ENCODE peak calls at places on chromosomes 13 and 19, in six cellular contexts. Z is psoas muscle, Y is cardiac muscle cell, T is fibroblast of villous mesenchyme, L is choroid plexus epithelial cell, V is neural progenitor cell. F is an unnamed sample.

GRCh38 chr19:30888937-30889336 is 460.3 kb downstream of the TSHZ3 start:
- DNase-seq in Z (no peak), Y (no peak), T (no peak), L (no peak), V (no peak), F (no peak)

GRCh38 chr13:29436291-29436690 is 159.2 kb downstream of the SLC7A1 start:
- DNase-seq in Z (no peak), Y (no peak), T (peak), L (peak), V (no peak), F (peak)

GRCh38 chr13:101146101-101146898 is 270.0 kb downstream of the NALCN start:
- DNase-seq in Z (no peak), Y (no peak), T (no peak), L (no peak), V (no peak), F (no peak)

GRCh38 chr19:45254044-45254531 is 3.0 kb downstream of the MARK4 start:
- DNase-seq in Z (no peak), Y (no peak), T (no peak), L (no peak), V (no peak), F (no peak)

GRCh38 chr19:28012361-28012760 is 1200.6 kb downstream of the UQCRFS1 start:
- DNase-seq in Z (no peak), Y (peak), T (no peak), L (no peak), V (peak), F (no peak)

GRCh38 chr13:93730780-93731179 is 504.2 kb downstream of the GPC6 start:
- DNase-seq in Z (no peak), Y (no peak), T (peak), L (peak), V (no peak), F (no peak)

GRCh38 chr19:18112989-18113478 is 15.5 kb downstream of the MAST3 start:
- DNase-seq in Z (peak), Y (peak), T (peak), L (peak), V (peak), F (peak)

GRCh38 chr19:33345163-33345562 is 28.3 kb upstream of the CEBPG start:
- DNase-seq in Z (no peak), Y (no peak), T (no peak), L (no peak), V (no peak), F (no peak)

GRCh38 chr13:41547253-41548000 is 90.1 kb downstream of the RGCC start:
- DNase-seq in Z (peak), Y (no peak), T (peak), L (peak), V (no peak), F (peak)

GRCh38 chr13:30409911-30410704 is 12.2 kb upstream of the UBE2L5 start:
- DNase-seq in Z (no peak), Y (no peak), T (peak), L (peak), V (no peak), F (peak)

GRCh38 chr13:113916330-113916815 is 52.5 kb upstream of the GAS6 start:
- DNase-seq in Z (no peak), Y (no peak), T (peak), L (peak), V (no peak), F (peak)

GRCh38 chr13:83048419-83048818 is 833.9 kb downstream of the SLITRK1 start:
- DNase-seq in Z (no peak), Y (no peak), T (no peak), L (peak), V (no peak), F (peak)

GRCh38 chr13:99367663-99368448 is 60.7 kb upstream of the GPR183 start:
- DNase-seq in Z (no peak), Y (no peak), T (peak), L (no peak), V (no peak), F (no peak)

GRCh38 chr19:45344621-45345505 is 4.3 kb downstream of the KLC3 start:
- DNase-seq in Z (no peak), Y (no peak), T (no peak), L (no peak), V (no peak), F (no peak)

GRCh38 chr13:94878721-94879120 is 166.4 kb upstream of the SOX21 start:
- DNase-seq in Z (no peak), Y (no peak), T (no peak), L (no peak), V (no peak), F (no peak)

GRCh38 chr19:46915386-46915785 is 54.6 kb downstream of the ARHGAP35 start:
- DNase-seq in Z (no peak), Y (no peak), T (no peak), L (peak), V (no peak), F (no peak)

GRCh38 chr19:46913198-46913851 is 52.5 kb downstream of the ARHGAP35 start:
- DNase-seq in Z (no peak), Y (peak), T (no peak), L (no peak), V (no peak), F (no peak)

GRCh38 chr19:46916971-46917370 is 56.2 kb downstream of the ARHGAP35 start:
- DNase-seq in Z (no peak), Y (no peak), T (no peak), L (no peak), V (no peak), F (no peak)

GRCh38 chr19:46911456-46911855 is 50.7 kb downstream of the ARHGAP35 start:
- DNase-seq in Z (no peak), Y (no peak), T (no peak), L (no peak), V (no peak), F (no peak)

DNA sequence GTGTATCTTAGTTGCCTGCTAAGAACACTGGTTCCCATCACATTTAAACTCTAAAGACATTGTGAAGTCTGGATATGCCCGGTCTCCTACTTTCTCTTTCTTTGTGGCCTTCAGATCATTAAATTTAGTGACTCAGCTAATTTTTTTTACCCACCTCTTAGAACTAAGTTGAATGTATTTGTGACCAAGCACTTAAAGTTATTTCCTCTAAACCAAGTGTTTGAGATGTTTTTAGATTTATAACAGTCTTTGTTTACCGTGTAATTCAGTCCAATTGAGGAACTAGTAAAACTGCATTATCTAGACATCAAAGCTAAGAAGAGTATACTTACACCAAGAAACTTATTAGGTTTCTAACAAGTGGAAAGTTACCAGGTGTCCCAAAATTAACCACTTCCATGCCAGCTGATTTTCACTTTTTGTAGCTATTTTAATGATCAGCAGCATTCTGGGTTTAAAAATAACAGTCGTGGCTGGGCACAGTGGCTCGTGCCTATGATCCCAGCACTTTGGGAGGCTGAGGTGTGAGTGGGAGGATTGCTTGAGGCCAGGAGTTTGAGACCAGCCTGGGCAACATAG is 53.1 kb downstream of the ARHGAP35 start:
- DNase-seq in Z (no peak), Y (no peak), T (peak), L (peak), V (no peak), F (peak)
- H3K4me3 ChIP-seq in Z (no peak), Y (no peak), T (peak), L (no peak), V (no peak), F (no peak)

GRCh38 chr19:10335149-10336053 is 2.1 kb upstream of the RAVER1 start:
- DNase-seq in Z (no peak), Y (peak), T (no peak), L (no peak), V (no peak), F (no peak)
- TF ChIP-seq CTCF in Z (no peak), Y (no peak), T (no peak), L (no peak), V (peak), F (no peak)

GRCh38 chr19:1262687-1263123 is 6.4 kb upstream of the CIRBP start:
- DNase-seq in Z (peak), Y (no peak), T (no peak), L (no peak), V (peak), F (no peak)
- H3K4me3 ChIP-seq in Z (no peak), Y (no peak), T (peak), L (no peak), V (peak), F (no peak)

GRCh38 chr13:39815345-39816111 is 160.1 kb downstream of the COG6 start:
- DNase-seq in Z (no peak), Y (peak), T (peak), L (peak), V (no peak), F (peak)
- TF ChIP-seq CTCF in Z (no peak), Y (peak), T (peak), L (peak), V (no peak), F (peak)

DNA sequence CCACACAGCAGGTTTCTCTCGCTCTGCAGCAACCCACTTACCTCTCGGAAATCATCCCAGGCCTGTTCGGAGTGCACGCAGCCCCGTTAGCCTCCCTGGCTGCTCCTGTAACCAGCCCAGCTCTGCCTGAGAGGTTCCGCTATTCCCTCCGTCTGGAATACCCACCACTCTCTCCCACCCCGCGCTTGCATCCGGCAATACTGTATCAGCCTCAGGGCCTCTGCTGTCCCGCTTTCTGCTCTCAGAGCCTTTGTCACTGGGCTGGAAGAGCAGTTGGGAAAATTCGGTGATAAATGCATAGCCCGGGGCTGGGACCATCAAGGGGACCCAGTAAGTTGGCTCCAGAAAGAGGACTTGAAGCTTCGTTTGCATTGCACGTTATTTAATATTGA is 759 bp upstream of the TLE6 start:
- DNase-seq in Z (no peak), Y (peak), T (no peak), L (no peak), V (peak), F (no peak)
- H3K4me3 ChIP-seq in Z (peak), Y (peak), T (peak), L (peak), V (peak), F (peak)

GRCh38 chr19:48872182-48872883 is at the start of gene PPP1R15A:
- DNase-seq in Z (peak), Y (peak), T (peak), L (peak), V (peak), F (peak)
- TF ChIP-seq CTCF in Z (peak), Y (no peak), T (no peak), L (no peak), V (peak), F (no peak)

GRCh38 chr19:55487884-55488687 is at the start of gene SSC5D:
- DNase-seq in Z (peak), Y (no peak), T (no peak), L (peak), V (peak), F (peak)
- H3K4me3 ChIP-seq in Z (no peak), Y (no peak), T (peak), L (peak), V (peak), F (peak)

DNA sequence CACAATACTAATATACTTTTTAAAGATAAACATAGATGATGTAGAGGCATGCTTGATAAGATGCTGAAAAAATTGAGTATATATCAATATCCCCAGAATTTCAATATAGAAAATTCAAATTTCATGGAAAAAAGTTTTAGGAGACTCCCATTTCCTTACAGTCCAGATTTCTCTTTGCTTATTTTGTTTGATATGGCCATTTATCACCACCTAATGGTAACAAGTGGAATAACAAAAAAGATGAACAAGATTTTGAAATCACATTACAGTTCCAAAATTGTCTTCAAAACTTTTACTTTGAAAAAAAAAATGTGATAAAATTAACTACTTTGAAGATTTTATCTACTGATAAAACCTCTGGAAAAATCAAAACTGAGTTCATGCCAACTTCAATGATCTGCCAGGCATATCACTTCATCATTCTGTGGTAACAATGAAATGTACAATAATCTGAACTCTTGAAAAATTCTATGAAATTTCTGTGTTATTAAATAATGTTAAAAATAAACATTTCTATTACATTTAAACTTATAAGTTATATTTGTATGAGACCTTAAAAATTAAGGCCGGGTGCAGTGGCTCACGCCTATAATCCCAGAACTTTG is 17.5 kb downstream of the MIPEP start:
- DNase-seq in Z (no peak), Y (peak), T (peak), L (peak), V (peak), F (peak)
- TF ChIP-seq CTCF in Z (peak), Y (peak), T (peak), L (peak), V (peak), F (peak)

GRCh38 chr19:3577741-3578344 is 5.1 kb downstream of the HMG20B start:
- DNase-seq in Z (no peak), Y (no peak), T (no peak), L (no peak), V (peak), F (no peak)

GRCh38 chr19:3575949-3576673 is 3.4 kb downstream of the HMG20B start:
- DNase-seq in Z (no peak), Y (no peak), T (no peak), L (no peak), V (no peak), F (no peak)

GRCh38 chr19:3575260-3575741 is 2.6 kb downstream of the HMG20B start:
- DNase-seq in Z (no peak), Y (peak), T (peak), L (peak), V (peak), F (no peak)

GRCh38 chr19:3578390-3578789 is 5.6 kb downstream of the HMG20B start:
- DNase-seq in Z (no peak), Y (no peak), T (no peak), L (no peak), V (no peak), F (no peak)

DNA sequence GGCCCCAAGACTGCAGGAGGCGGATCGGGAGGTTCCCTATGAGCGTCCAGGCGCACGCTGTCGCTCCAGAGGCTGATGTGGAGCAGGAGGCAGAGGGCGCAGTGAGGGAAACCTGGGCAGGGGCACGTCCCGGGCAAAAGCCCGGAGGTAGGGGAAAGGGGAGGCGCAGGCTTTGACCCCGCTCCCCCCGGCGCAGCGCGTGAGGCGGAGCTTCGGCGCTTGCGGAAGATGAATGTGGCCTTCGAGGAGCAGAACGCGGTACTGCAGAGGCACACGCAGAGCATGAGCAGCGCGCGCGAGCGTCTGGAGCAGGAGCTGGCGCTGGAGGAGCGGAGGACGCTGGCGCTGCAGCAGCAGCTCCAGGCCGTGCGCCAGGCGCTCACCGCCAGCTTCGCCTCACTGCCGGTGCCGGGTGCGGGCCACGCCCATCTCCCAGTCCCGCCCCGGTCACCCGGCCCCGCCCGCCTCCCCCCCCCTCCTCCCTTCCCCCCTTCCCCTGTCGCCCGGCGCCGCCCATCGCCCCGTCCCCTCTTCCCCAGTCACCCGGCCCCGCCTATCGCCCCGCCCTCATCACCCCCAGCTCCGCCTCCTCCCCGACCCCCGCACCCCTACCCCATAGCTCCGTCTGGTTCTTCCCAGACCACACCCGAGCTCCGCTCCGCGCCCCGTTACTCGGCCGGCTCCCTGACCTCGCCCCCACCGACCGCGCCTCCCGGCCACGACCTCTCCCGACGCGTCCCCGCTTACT is 4.1 kb downstream of the HMG20B start:
- DNase-seq in Z (peak), Y (peak), T (peak), L (peak), V (peak), F (peak)
- H3K4me3 ChIP-seq in Z (peak), Y (peak), T (peak), L (peak), V (peak), F (peak)

DNA sequence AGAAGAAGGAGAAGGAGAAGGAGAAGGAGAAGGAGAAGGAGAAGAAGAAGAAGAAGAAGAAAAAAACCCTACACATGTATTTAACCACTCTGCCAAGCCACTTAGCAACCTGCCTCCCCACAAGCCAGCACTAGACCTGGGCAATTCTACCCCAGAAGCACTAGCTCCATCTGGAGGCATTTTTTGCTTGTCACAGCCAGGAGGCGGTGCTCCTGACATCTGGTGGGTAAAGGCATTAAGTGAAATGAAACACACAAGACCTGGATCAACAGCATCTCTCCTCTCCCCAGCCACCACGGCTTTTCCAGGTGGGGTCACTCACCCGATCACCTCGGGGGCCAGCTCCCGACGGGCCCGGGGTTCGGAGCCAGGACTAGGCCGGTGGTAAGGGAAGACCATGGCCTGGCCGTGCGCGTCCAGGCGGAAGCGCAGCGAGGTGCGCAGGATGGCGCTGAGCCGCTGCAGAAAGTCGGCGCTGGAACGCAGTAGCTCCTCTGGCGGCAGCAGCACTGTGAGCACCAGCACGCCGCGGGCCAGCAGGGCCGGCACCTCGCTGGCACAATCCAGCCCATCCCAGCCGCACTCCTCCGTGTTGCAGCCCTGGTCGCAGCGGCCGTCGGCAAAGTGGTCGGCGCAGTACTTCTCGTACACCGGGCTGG is 26.9 kb downstream of the NOTCH3 start:
- DNase-seq in Z (no peak), Y (no peak), T (no peak), L (peak), V (no peak), F (no peak)
- TF ChIP-seq CTCF in Z (no peak), Y (peak), T (peak), L (peak), V (no peak), F (no peak)